ENCODE peak calls at places on chromosome 10, in four cellular contexts. X is right cardiac atrium, V is transverse colon, K is MM.1S. O is an unnamed sample.

GRCh38 chr10:30818010-30818660 is 188.6 kb upstream of the LYZL2 start:
- DNase-seq in X (peak; percentile 91), V (no peak), K (no peak), O (no peak)

GRCh38 chr10:9734218-9734617 is 1283.5 kb upstream of the CELF2 start:
- DNase-seq in X (no peak), V (no peak), K (no peak), O (no peak)

GRCh38 chr10:63157845-63158624 is 24.9 kb downstream of the NRBF2 start:
- DNase-seq in X (no peak), V (no peak), K (peak; percentile 85), O (peak; percentile 90)

GRCh38 chr10:4271193-4271592 is 486.2 kb upstream of the KLF6 start:
- DNase-seq in X (no peak), V (no peak), K (no peak), O (no peak)

GRCh38 chr10:29623797-29624196 is 11.0 kb downstream of the SVIL start:
- DNase-seq in X (no peak), V (no peak), K (no peak), O (no peak)

GRCh38 chr10:93680414-93681047 is 21.9 kb downstream of the FRA10AC1 start:
- DNase-seq in X (no peak), V (no peak), K (no peak), O (peak; percentile 78)

GRCh38 chr10:89032141-89032814 is 41.7 kb downstream of the FAS start:
- DNase-seq in X (peak; percentile 35), V (no peak), K (peak; percentile 39), O (no peak)

GRCh38 chr10:73758704-73759511 is 14.7 kb downstream of the SEC24C start:
- DNase-seq in X (no peak), V (no peak), K (peak; percentile 18), O (no peak)

GRCh38 chr10:52701647-52702046 is 70.9 kb downstream of the MBL2 start:
- DNase-seq in X (no peak), V (no peak), K (no peak), O (no peak)

GRCh38 chr10:61757525-61758397 is 95.0 kb downstream of the CABCOCO1 start:
- DNase-seq in X (no peak), V (peak; percentile 64), K (no peak), O (no peak)

GRCh38 chr10:22704348-22705341 is 9.7 kb downstream of the PIP4K2A start:
- DNase-seq in X (no peak), V (no peak), K (no peak), O (no peak)

GRCh38 chr10:22708772-22709171 is 5.6 kb downstream of the PIP4K2A start:
- DNase-seq in X (no peak), V (no peak), K (no peak), O (no peak)

GRCh38 chr10:22701132-22701851 is 13.1 kb downstream of the PIP4K2A start:
- DNase-seq in X (no peak), V (no peak), K (no peak), O (no peak)

GRCh38 chr10:22702348-22702747 is 12.0 kb downstream of the PIP4K2A start:
- DNase-seq in X (no peak), V (no peak), K (no peak), O (no peak)

GRCh38 chr10:22705534-22705933 is 8.8 kb downstream of the PIP4K2A start:
- DNase-seq in X (no peak), V (no peak), K (no peak), O (no peak)
- H3K4me3 ChIP-seq in X (no peak overlapping the region), V (no peak overlapping the region), K (no peak overlapping the region), O (no peak overlapping the region)

DNA sequence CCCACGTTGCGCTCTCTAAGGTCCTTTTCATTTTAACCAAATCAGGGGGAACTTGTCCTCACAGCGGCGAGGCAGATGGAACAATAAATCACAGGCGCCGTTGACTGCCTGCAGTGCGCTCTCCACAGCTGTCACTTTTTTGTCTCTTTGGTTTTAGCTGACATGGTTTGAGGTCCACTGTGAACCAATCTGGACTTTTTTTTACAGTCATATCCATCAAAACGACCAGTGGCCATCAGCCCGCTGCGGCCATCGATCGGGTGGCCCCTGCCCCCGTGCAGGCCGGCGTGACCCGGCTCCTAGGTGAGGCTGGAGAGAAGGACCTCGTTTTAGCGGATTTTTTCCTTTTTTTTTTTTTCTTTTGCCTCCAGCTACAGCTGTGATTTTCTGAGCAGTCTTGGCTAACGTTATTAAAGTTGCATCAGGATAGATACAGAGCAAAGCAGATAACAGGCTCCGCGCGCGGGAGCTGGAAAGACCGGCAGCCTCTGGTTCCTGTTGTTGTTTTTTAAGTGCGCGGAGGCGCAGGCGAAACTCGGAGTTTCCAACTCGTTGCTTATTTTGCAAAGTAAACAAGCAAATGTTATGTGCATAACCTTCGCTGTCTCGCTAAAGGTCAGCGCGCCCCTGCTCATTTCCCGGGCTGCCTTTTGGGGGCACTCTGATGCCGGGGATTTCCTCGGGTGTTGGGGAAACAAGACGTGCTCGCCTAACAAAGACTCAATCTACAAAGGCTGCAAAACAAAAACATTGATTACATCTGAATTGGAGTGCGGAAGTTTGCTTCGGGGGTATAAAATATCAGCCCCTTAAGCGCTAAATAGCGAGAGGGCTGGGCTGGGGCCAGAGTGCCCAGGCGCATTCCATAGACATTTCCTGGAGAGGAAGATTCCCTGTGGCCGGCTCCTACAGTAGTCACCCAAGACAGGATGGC is 414.9 kb upstream of the MKI67 start:
- DNase-seq in X (peak; percentile 70), V (peak; percentile 42), K (no peak), O (no peak)
- H3K4me3 ChIP-seq in X (peak overlapping the region; percentile 44), V (no peak overlapping the region), K (no peak overlapping the region), O (no peak overlapping the region)

DNA sequence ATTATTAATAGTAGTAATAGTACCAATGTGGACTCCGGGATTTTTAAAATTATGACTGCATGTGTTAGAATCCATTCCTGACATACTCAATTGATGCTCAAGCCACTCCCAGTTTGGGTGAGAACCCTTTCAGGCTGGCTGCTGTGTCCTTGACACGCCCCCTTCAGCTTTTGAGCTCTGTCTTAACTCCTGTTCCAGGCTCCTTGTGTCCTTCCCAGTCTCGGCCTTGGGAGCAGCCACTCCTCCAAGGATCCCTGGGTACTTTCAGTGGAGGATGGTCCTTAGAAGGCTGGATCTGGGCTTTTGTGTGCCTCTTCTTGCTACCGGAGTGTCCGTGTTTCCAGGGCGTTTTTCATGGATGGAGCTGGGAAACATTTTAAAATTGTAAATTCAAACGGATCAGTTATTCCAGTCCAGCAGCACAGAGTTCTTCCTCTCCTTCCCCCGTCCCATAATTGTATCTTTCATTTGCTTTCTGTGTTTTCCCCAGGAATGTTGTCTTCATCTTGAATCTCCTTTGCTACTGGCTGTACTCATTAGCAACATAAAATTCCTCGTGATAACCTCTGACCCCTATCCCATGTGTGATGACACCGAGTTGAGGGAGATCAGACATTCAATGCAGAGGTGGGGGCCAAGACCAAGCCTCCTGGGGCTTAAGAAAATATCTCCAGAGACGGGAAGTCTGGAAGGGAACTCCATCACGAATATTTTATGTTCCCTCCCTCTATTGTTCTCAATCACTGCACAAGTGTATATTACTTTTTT is 40.0 kb upstream of the PFKFB3 start:
- DNase-seq in X (no peak), V (peak; percentile 39), K (no peak), O (no peak)
- H3K4me3 ChIP-seq in X (peak overlapping the region; percentile 51), V (no peak overlapping the region), K (peak overlapping the region; percentile 53), O (peak overlapping the region; percentile 22)

GRCh38 chr10:6563720-6564119 is 16.4 kb downstream of the PRKCQ start:
- DNase-seq in X (no peak), V (no peak), K (no peak), O (no peak)
- H3K4me3 ChIP-seq in X (no peak overlapping the region), V (no peak overlapping the region), K (no peak overlapping the region), O (no peak overlapping the region)

O was measured in Karpas-422.